ENCODE peak calls at places on chromosomes 13 and 19, in six cellular contexts. One of them, this sample, is unnamed.

GRCh38 chr13:112761701-112762689 is 72.2 kb downstream of the ATP11A start:
- DNase-seq in HL-60: no peak
- DNase-seq in HTR-8/SVneo: no peak
- DNase-seq in T-helper 1 cell: no peak
- DNase-seq in AG08396: peak
- DNase-seq in NCI-H446 treated with DMSO at 0.1 percent for 48 hours: no peak
- DNase-seq in this sample: no peak

GRCh38 chr13:43126420-43126819 is 103.0 kb downstream of the DNAJC15 start:
- DNase-seq in NCI-H446 treated with DMSO at 0.1 percent for 48 hours: no peak
- DNase-seq in AG08396: no peak
- DNase-seq in T-helper 1 cell: no peak
- DNase-seq in HTR-8/SVneo: no peak
- DNase-seq in HL-60: no peak
- DNase-seq in this sample: no peak

GRCh38 chr19:41934849-41935374 is 6.7 kb upstream of the ERFL start:
- DNase-seq in AG08396: peak
- DNase-seq in HTR-8/SVneo: peak
- DNase-seq in NCI-H446 treated with DMSO at 0.1 percent for 48 hours: no peak
- DNase-seq in T-helper 1 cell: peak
- DNase-seq in HL-60: no peak
- DNase-seq in this sample: peak

GRCh38 chr19:40422428-40423226 is 3.2 kb downstream of the SERTAD1 start:
- DNase-seq in NCI-H446 treated with DMSO at 0.1 percent for 48 hours: no peak
- DNase-seq in HL-60: no peak
- DNase-seq in T-helper 1 cell: no peak
- DNase-seq in AG08396: no peak
- DNase-seq in HTR-8/SVneo: no peak
- DNase-seq in this sample: no peak

GRCh38 chr13:50762969-50763568 is 80.4 kb downstream of the DLEU7 start:
- DNase-seq in HTR-8/SVneo: no peak
- DNase-seq in AG08396: no peak
- DNase-seq in NCI-H446 treated with DMSO at 0.1 percent for 48 hours: no peak
- DNase-seq in HL-60: no peak
- DNase-seq in T-helper 1 cell: no peak
- DNase-seq in this sample: peak

GRCh38 chr13:109840201-109840892 is 54.0 kb upstream of the IRS2 start:
- DNase-seq in HL-60: no peak
- DNase-seq in T-helper 1 cell: no peak
- DNase-seq in NCI-H446 treated with DMSO at 0.1 percent for 48 hours: no peak
- DNase-seq in AG08396: peak
- DNase-seq in HTR-8/SVneo: peak
- DNase-seq in this sample: no peak

GRCh38 chr19:21256722-21257121 is 72.5 kb downstream of the ZNF708 start:
- DNase-seq in NCI-H446 treated with DMSO at 0.1 percent for 48 hours: no peak
- DNase-seq in AG08396: peak
- DNase-seq in T-helper 1 cell: no peak
- DNase-seq in HTR-8/SVneo: no peak
- DNase-seq in HL-60: no peak
- DNase-seq in this sample: no peak

GRCh38 chr13:66617786-66618185 is 612.4 kb downstream of the PCDH9 start:
- DNase-seq in AG08396: no peak
- DNase-seq in HTR-8/SVneo: no peak
- DNase-seq in NCI-H446 treated with DMSO at 0.1 percent for 48 hours: no peak
- DNase-seq in T-helper 1 cell: no peak
- DNase-seq in HL-60: no peak
- DNase-seq in this sample: no peak

GRCh38 chr19:55370305-55370988 is at the start of gene IL11:
- DNase-seq in T-helper 1 cell: no peak
- DNase-seq in HTR-8/SVneo: peak
- DNase-seq in AG08396: peak
- DNase-seq in NCI-H446 treated with DMSO at 0.1 percent for 48 hours: no peak
- DNase-seq in HL-60: no peak
- DNase-seq in this sample: no peak

GRCh38 chr13:113088691-113089020 is 16.9 kb upstream of the F7 start:
- DNase-seq in HL-60: no peak
- DNase-seq in NCI-H446 treated with DMSO at 0.1 percent for 48 hours: no peak
- DNase-seq in T-helper 1 cell: no peak
- DNase-seq in HTR-8/SVneo: no peak
- DNase-seq in AG08396: no peak
- DNase-seq in this sample: peak

GRCh38 chr19:13057147-13057572 is 45.5 kb downstream of the LYL1 start:
- DNase-seq in NCI-H446 treated with DMSO at 0.1 percent for 48 hours: no peak
- DNase-seq in T-helper 1 cell: no peak
- DNase-seq in HTR-8/SVneo: no peak
- DNase-seq in HL-60: no peak
- DNase-seq in AG08396: no peak
- DNase-seq in this sample: no peak

GRCh38 chr19:51327066-51327985 is 14.6 kb downstream of the VSIG10L start:
- DNase-seq in NCI-H446 treated with DMSO at 0.1 percent for 48 hours: no peak
- DNase-seq in AG08396: peak
- DNase-seq in HL-60: peak
- DNase-seq in T-helper 1 cell: peak
- DNase-seq in HTR-8/SVneo: no peak
- DNase-seq in this sample: no peak

GRCh38 chr19:3668331-3669133 is 31.7 kb downstream of the PIP5K1C start:
- DNase-seq in NCI-H446 treated with DMSO at 0.1 percent for 48 hours: no peak
- DNase-seq in AG08396: no peak
- DNase-seq in HTR-8/SVneo: no peak
- DNase-seq in HL-60: no peak
- DNase-seq in T-helper 1 cell: no peak
- DNase-seq in this sample: no peak

GRCh38 chr19:17766543-17767131 is 15.4 kb downstream of the FCHO1 start:
- DNase-seq in AG08396: peak
- DNase-seq in NCI-H446 treated with DMSO at 0.1 percent for 48 hours: peak
- DNase-seq in T-helper 1 cell: no peak
- DNase-seq in HL-60: peak
- DNase-seq in HTR-8/SVneo: peak
- DNase-seq in this sample: peak

GRCh38 chr19:38826856-38827551 is 4.6 kb downstream of the ECH1 start:
- DNase-seq in NCI-H446 treated with DMSO at 0.1 percent for 48 hours: no peak
- DNase-seq in T-helper 1 cell: no peak
- DNase-seq in HL-60: no peak
- DNase-seq in AG08396: no peak
- DNase-seq in HTR-8/SVneo: no peak
- DNase-seq in this sample: peak

GRCh38 chr19:51158474-51159129 is 16.5 kb downstream of the SIGLEC7 start:
- DNase-seq in T-helper 1 cell: peak
- DNase-seq in HTR-8/SVneo: peak
- DNase-seq in HL-60: peak
- DNase-seq in NCI-H446 treated with DMSO at 0.1 percent for 48 hours: peak
- DNase-seq in AG08396: peak
- DNase-seq in this sample: no peak

GRCh38 chr19:48739835-48740704 is at the start of gene RASIP1:
- DNase-seq in AG08396: no peak
- DNase-seq in T-helper 1 cell: no peak
- DNase-seq in NCI-H446 treated with DMSO at 0.1 percent for 48 hours: peak
- DNase-seq in HL-60: no peak
- DNase-seq in HTR-8/SVneo: no peak
- DNase-seq in this sample: no peak

GRCh38 chr13:100163375-100163774 is 74.5 kb downstream of the PCCA start:
- DNase-seq in NCI-H446 treated with DMSO at 0.1 percent for 48 hours: no peak
- DNase-seq in T-helper 1 cell: no peak
- DNase-seq in HL-60: no peak
- DNase-seq in HTR-8/SVneo: no peak
- DNase-seq in AG08396: no peak
- DNase-seq in this sample: no peak

This sample was measured in posterior cingulate gyrus.